ENCODE peak calls at places on chromosomes 1 and 21, in four cellular contexts. T is cardiac muscle cell, Y is colonic mucosa, O is adrenal gland. E is an unnamed sample. For H3K9me3, the result is how much of the 10 kb centered on the place peaks cover.

GRCh38 chr1:211198111-211198510 is 61.1 kb upstream of the RCOR3 start:
- DNase-seq in T (peak), Y (no peak), O (no peak), E (no peak)

GRCh38 chr1:27233677-27234053 is 767 bp upstream of the WDTC1 start:
- DNase-seq in T (no peak), Y (no peak), O (no peak), E (no peak)

GRCh38 chr1:221497051-221497450 is 244.8 kb downstream of the DUSP10 start:
- DNase-seq in T (peak), Y (no peak), O (no peak), E (no peak)

GRCh38 chr1:210496063-210496462 is 167.4 kb downstream of the HHAT start:
- DNase-seq in T (peak), Y (no peak), O (no peak), E (no peak)

GRCh38 chr1:958823-959729 is at the start of gene NOC2L:
- DNase-seq in T (peak), Y (peak), O (peak), E (peak)

GRCh38 chr1:202014060-202014459 is 3.7 kb downstream of the ELF3 start:
- DNase-seq in T (no peak), Y (no peak), O (no peak), E (no peak)

GRCh38 chr1:224065455-224065854 is 48.5 kb upstream of the FBXO28 start:
- DNase-seq in T (no peak), Y (peak), O (no peak), E (no peak)

GRCh38 chr21:42471206-42471605 is 24.8 kb downstream of the RSPH1 start:
- DNase-seq in T (no peak), Y (no peak), O (peak), E (no peak)

GRCh38 chr1:94411217-94411616 is 7.0 kb upstream of the ABCD3 start:
- DNase-seq in T (no peak), Y (no peak), O (no peak), E (no peak)

GRCh38 chr1:16180291-16180824 is 24.5 kb upstream of the EPHA2 start:
- DNase-seq in T (no peak), Y (no peak), O (no peak), E (no peak)

GRCh38 chr1:189269011-189269410 is 1208.7 kb downstream of the BRINP3 start:
- DNase-seq in T (peak), Y (no peak), O (no peak), E (no peak)

DNA sequence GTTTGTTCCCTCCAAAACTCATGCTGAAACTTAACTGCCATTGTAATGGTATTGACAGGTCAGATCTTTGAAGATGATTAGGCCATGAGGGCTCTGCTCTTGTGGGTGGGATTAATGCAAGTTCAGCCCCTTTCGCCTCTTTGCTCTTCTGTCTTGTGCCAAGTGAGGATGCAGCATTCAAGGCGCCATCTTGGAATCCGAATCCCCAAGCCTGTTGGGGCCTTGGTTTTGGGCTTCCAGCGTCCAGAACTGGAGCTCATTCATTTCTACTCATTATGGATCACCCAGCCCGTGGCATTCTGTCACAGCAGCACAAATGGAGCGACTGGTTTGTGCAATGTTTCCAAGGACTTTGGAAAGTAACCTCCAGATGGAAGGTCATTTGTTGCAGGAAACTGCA is 5.6 kb downstream of the TTC34 start:
- DNase-seq in T (no peak), Y (no peak), O (no peak), E (no peak)
- H3K9me3 ChIP-seq in T (under half), Y (under half), O (under half), E (under half)

DNA sequence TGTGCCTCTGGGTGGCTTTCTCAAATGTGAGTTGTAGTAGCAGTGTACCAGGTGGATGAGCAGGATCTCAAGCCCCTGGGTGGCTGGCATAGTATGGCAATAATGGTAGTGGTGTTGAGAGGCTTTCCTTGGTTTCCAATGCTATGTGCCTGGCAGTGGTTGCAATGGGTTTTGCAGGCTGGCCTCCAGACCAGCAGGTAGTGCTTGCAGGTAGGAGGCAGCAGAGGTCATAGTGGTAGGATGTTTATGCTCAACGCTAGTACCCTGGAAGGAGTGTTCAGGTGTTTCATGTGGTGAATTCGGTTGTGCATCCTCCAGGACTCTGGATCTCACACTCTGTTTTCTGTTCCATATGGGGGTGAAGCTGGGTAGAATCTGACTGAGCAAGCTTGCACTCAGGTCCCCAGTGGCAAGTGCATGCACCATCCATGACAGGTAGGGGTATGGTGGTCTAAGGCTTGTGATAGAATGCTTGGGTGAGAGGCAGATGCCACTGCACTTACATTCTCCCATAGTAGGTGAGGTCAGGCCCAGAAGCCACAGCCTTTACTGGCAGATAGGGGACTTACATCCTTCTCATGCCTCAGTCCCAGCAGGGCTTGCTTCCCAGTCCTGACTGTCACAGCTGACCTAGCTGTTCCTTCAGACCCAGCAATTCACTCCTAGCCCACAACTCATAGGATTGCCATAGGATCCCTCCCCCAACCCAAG is 410.5 kb upstream of the LRRC7 start:
- DNase-seq in T (no peak), Y (no peak), O (no peak), E (no peak)
- H3K9me3 ChIP-seq in T (under half), Y (under half), O (under half), E (under half)

GRCh38 chr1:106613106-106613505 is 443.4 kb upstream of the PRMT6 start:
- DNase-seq in T (no peak), Y (no peak), O (no peak), E (no peak)

GRCh38 chr1:106619827-106620134 is 436.7 kb upstream of the PRMT6 start:
- DNase-seq in T (no peak), Y (no peak), O (no peak), E (no peak)

GRCh38 chr1:106613861-106614260 is 442.6 kb upstream of the PRMT6 start:
- DNase-seq in T (no peak), Y (no peak), O (no peak), E (no peak)

GRCh38 chr1:106619080-106619826 is 437.2 kb upstream of the PRMT6 start:
- DNase-seq in T (no peak), Y (no peak), O (no peak), E (no peak)

DNA sequence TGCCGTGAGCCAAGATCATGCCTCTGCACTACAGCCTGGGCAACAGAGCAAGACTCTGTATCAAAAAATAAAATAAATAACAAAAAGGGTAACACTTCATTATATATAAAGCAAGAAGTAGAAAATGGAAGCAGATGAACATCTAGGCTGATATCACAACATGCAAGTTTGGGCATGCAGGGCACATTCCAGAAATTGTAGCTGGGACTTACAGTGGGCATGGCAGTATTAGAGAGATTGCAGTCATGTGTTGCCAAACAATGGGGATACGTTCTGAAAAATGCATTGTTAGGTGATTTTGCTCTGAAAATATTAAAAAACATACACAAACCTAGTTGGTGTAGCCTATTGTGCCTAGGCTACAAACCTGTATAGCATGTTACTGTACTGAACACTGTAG is 441.0 kb upstream of the PRMT6 start:
- DNase-seq in T (no peak), Y (no peak), O (no peak), E (no peak)
- H3K9me3 ChIP-seq in T (under half), Y (under half), O (under half), E (under half)

DNA sequence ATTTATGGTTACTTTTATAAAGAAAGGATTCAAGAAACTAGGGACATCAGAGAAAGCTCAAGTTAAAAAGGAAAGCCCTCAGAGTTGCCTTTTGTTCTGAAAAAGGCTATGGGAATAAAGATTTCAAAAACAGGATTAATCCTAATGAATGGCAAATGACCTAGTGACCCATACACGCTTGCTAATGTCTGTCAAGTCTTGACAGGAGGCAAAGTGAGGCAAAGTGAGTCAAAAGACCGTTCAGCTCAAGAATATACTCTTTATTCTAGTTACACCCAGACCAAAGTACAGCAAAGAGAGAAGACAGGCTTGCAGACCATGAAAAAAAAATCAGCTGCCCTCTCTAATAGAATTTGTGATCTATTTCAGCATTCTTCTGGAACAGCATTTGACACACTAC is 3.5 kb downstream of the ZNF436 start:
- DNase-seq in T (no peak), Y (no peak), O (no peak), E (no peak)
- H3K9me3 ChIP-seq in T (under half), Y (under half), O (under half), E (under half)

GRCh38 chr1:152760551-152761190 is 2.8 kb downstream of the KPRP start:
- DNase-seq in T (no peak), Y (no peak), O (no peak), E (no peak)

GRCh38 chr1:152756872-152757271 is 953 bp upstream of the KPRP start:
- DNase-seq in T (no peak), Y (no peak), O (no peak), E (no peak)

GRCh38 chr1:152759453-152760173 is 1.8 kb downstream of the KPRP start:
- DNase-seq in T (no peak), Y (no peak), O (no peak), E (no peak)

GRCh38 chr1:152758636-152759035 is 811 bp downstream of the KPRP start:
- DNase-seq in T (no peak), Y (no peak), O (no peak), E (no peak)

GRCh38 chr1:152757747-152758146 is at the start of gene KPRP:
- DNase-seq in T (no peak), Y (no peak), O (no peak), E (no peak)
- H3K9me3 ChIP-seq in T (under half), Y (under half), O (under half), E (under half)

DNA sequence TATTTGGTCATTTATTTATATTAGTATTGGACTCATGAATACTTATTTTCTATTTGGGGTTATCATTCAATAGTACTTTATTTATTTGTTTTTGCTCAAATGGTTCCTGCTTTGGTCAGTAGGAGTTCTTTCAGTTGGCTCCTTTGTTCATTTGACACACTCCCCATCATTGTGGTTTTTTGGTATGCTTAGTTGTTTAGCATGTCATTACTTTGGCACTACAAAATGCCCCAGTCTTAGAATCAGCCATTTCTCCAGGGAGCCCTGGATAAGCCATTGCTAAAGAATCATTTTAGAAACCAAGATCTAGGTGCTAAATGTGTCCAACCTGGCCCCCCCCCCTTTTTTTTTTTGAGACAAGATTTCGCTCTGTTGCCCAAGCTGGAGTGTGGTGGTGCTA is 61.7 kb upstream of the MRPS6 start:
- DNase-seq in T (no peak), Y (no peak), O (no peak), E (no peak)
- H3K9me3 ChIP-seq in T (under half), Y (under half), O (under half), E (under half)

DNA sequence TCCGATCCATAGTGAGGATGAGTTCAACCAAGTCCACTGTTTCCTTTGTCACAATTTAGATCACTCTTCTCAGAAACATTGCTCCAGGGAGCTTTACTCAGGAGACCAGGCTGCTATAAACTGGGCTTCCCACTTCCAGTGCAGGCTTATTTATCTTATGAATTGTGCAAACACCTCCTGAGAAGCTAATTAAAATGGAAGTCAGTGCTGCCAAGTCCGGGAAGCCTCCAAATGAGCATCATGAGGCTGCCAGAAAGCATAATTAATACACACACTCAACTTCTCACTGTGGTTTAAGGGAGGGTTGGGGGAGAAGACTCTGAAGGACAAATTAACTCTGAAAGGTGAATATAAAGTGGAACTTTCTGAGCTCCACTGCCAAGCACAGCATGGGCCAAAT is 145.0 kb upstream of the SGIP1 start:
- DNase-seq in T (no peak), Y (no peak), O (no peak), E (no peak)
- H3K9me3 ChIP-seq in T (under half), Y (under half), O (under half), E (under half)

GRCh38 chr1:231603598-231604275 is 22.9 kb upstream of the DISC1 start:
- DNase-seq in T (peak), Y (peak), O (peak), E (no peak)

GRCh38 chr1:231601775-231602674 is 24.6 kb upstream of the DISC1 start:
- DNase-seq in T (no peak), Y (no peak), O (no peak), E (no peak)

GRCh38 chr1:231602675-231602984 is 24.0 kb upstream of the DISC1 start:
- DNase-seq in T (no peak), Y (no peak), O (no peak), E (no peak)

GRCh38 chr1:231605389-231606100 is 21.0 kb upstream of the DISC1 start:
- DNase-seq in T (no peak), Y (no peak), O (no peak), E (no peak)

GRCh38 chr1:231604276-231604621 is 22.3 kb upstream of the DISC1 start:
- DNase-seq in T (no peak), Y (no peak), O (no peak), E (no peak)
- H3K9me3 ChIP-seq in T (under half), Y (under half), O (under half), E (under half)

GRCh38 chr1:80101159-80101558 is 1094.6 kb upstream of the ADGRL4 start:
- DNase-seq in T (no peak), Y (no peak), O (no peak), E (no peak)

DNA sequence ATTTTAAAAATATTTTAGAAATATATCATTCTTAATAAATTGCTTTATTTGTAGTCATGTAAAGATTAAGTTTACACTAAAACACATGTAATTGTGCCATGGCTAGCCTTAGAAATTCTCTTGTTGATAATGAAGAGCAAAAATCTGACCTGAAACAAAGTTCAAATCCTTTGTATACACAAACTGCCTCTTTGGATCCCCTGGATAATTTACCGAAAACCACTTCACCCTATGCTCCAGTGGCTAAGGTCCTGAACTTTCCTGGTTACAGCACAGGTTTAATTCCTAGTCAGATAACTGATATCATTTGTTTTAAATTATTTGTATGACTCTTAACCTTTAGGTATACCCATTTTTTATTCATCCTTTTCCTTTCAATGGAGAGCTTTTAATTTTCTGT is 1093.2 kb upstream of the ADGRL4 start:
- DNase-seq in T (no peak), Y (no peak), O (no peak), E (no peak)
- H3K9me3 ChIP-seq in T (under half), Y (under half), O (under half), E (under half)

GRCh38 chr21:45875881-45876280 is 105.7 kb upstream of the COL6A1 start:
- DNase-seq in T (no peak), Y (no peak), O (no peak), E (peak)

GRCh38 chr21:45877821-45878469 is 103.6 kb upstream of the COL6A1 start:
- DNase-seq in T (peak), Y (no peak), O (no peak), E (peak)

GRCh38 chr21:45875416-45875760 is 106.2 kb upstream of the COL6A1 start:
- DNase-seq in T (no peak), Y (no peak), O (no peak), E (peak)

GRCh38 chr21:45876381-45877159 is 105.0 kb upstream of the COL6A1 start:
- DNase-seq in T (no peak), Y (no peak), O (peak), E (no peak)

GRCh38 chr21:45877160-45877438 is 104.5 kb upstream of the COL6A1 start:
- DNase-seq in T (no peak), Y (no peak), O (no peak), E (no peak)
- H3K9me3 ChIP-seq in T (under half), Y (under half), O (under half), E (under half)